ENCODE peak calls at places on chromosomes 4 and X, in eight cellular contexts. H is A549; V is skeletal muscle cell; Y is heart right ventricle; E is SW480; I is stimulated activated CD4-positive, alpha-beta T cell treated with anti-CD3 and anti-CD28 coated beads, Interleukin-1b, Interleukin-23, amount 100 ng/mL, for 4 hours; T is Caki2; G is LoVo. K is an unnamed sample.

GRCh38 chr4:184649971-184650855 is 675 bp downstream of the PRIMPOL start:
- DNase-seq in H (peak; percentile 29), T (no peak), V (no peak), Y (no peak), E (peak; percentile 15), I (peak; percentile 9), G (peak; percentile 14), K (peak; percentile 62)

GRCh38 chrX:106672527-106672926 is 54.0 kb upstream of the RNF128 start:
- DNase-seq in Y (no peak), I (no peak), G (no peak), E (no peak), V (no peak), T (no peak), H (no peak), K (no peak)

GRCh38 chr4:112416464-112416863 is 99.5 kb downstream of the NEUROG2 start:
- DNase-seq in I (no peak), T (peak; percentile 74), H (no peak), E (no peak), G (no peak), V (no peak), Y (no peak), K (no peak)

GRCh38 chr4:183626168-183626567 is 32.8 kb downstream of the RWDD4 start:
- DNase-seq in V (no peak), G (no peak), I (no peak), H (no peak), E (no peak), T (no peak), Y (no peak), K (no peak)

GRCh38 chrX:56794831-56795230 is 65.8 kb downstream of the NBDY start:
- DNase-seq in V (no peak), G (no peak), E (no peak), H (no peak), Y (no peak), I (no peak), T (no peak), K (no peak)

GRCh38 chr4:138948918-138949317 is 66.7 kb upstream of the NOCT start:
- DNase-seq in H (no peak), E (no peak), V (no peak), T (no peak), I (no peak), G (no peak), Y (no peak), K (no peak)

GRCh38 chr4:65798498-65799127 is 128.3 kb upstream of the EPHA5 start:
- DNase-seq in I (no peak), H (no peak), G (no peak), T (no peak), V (no peak), Y (no peak), E (no peak), K (no peak)

GRCh38 chrX:110082156-110082555 is 79.2 kb downstream of the TMEM164 start:
- DNase-seq in G (no peak), I (no peak), H (peak; percentile 57), T (no peak), E (no peak), Y (no peak), V (peak; percentile 87), K (peak; percentile 26)

GRCh38 chr4:151968643-151969042 is 207.8 kb upstream of the GATB start:
- DNase-seq in V (no peak), G (no peak), I (no peak), H (no peak), T (no peak), Y (no peak), E (no peak), K (no peak)

GRCh38 chr4:7905461-7905915 is 34.2 kb downstream of the AFAP1 start:
- DNase-seq in H (no peak), E (no peak), Y (no peak), V (peak; percentile 52), G (no peak), I (no peak), T (no peak), K (peak; percentile 14)

GRCh38 chrX:87732133-87732532 is 214.5 kb downstream of the KLHL4 start:
- DNase-seq in T (no peak), H (no peak), G (no peak), V (no peak), E (no peak), Y (no peak), I (no peak), K (no peak)

GRCh38 chr4:59240030-59240429 is 1960.1 kb upstream of the ADGRL3 start:
- DNase-seq in G (no peak), H (no peak), I (no peak), E (no peak), V (no peak), T (no peak), Y (no peak), K (no peak)

GRCh38 chr4:112431158-112431557 is 84.8 kb downstream of the NEUROG2 start:
- DNase-seq in Y (no peak), H (no peak), E (no peak), T (no peak), I (no peak), V (no peak), G (no peak), K (no peak)

GRCh38 chr4:17168571-17168970 is 270.1 kb upstream of the LDB2 start:
- DNase-seq in I (no peak), V (peak; percentile 85), H (no peak), E (peak; percentile 33), G (no peak), T (peak; percentile 8), Y (no peak), K (no peak)

GRCh38 chrX:129877401-129877800 is 28.6 kb upstream of the UTP14A start:
- DNase-seq in G (no peak), E (peak; percentile 30), I (no peak), T (no peak), Y (no peak), V (no peak), H (peak; percentile 4), K (no peak)

GRCh38 chr4:39975488-39976089 is 2.1 kb downstream of the PDS5A start:
- DNase-seq in I (no peak), Y (no peak), T (no peak), H (no peak), G (no peak), E (no peak), V (peak; percentile 40), K (no peak)

GRCh38 chr4:25756503-25756902 is 100.9 kb downstream of the SLC34A2 start:
- DNase-seq in E (no peak), I (no peak), Y (no peak), G (no peak), V (no peak), T (peak; percentile 93), H (no peak), K (no peak)

GRCh38 chrX:44748014-44748413 is 95.8 kb upstream of the DUSP21 start:
- DNase-seq in V (no peak), I (no peak), T (peak; percentile 12), H (peak; percentile 9), G (no peak), E (peak; percentile 12), Y (no peak), K (no peak)